ENCODE peak calls at places on chromosomes 4 and X, in six cellular contexts. One of them, this sample, is unnamed.

GRCh38 chrX:154114652-154115051 is 17.1 kb upstream of the MECP2 start:
- DNase-seq in heart right ventricle: no peak
- DNase-seq in GM13977: no peak
- DNase-seq in lower leg skin: no peak
- DNase-seq in mucosa of descending colon: no peak
- DNase-seq in mesothelial cell of epicardium: no peak
- DNase-seq in this sample: no peak

GRCh38 chr4:163548481-163549243 is 54.2 kb downstream of the TMA16 start:
- DNase-seq in heart right ventricle: no peak
- DNase-seq in GM13977: peak
- DNase-seq in lower leg skin: no peak
- DNase-seq in mucosa of descending colon: no peak
- DNase-seq in mesothelial cell of epicardium: no peak
- DNase-seq in this sample: no peak

GRCh38 chrX:44012484-44013096 is 39.4 kb upstream of the NDP start:
- DNase-seq in heart right ventricle: peak
- DNase-seq in GM13977: no peak
- DNase-seq in lower leg skin: peak
- DNase-seq in mucosa of descending colon: peak
- DNase-seq in mesothelial cell of epicardium: no peak
- DNase-seq in this sample: no peak

GRCh38 chr4:2914220-2915126 is 48.7 kb downstream of the NOP14 start:
- DNase-seq in heart right ventricle: no peak
- DNase-seq in GM13977: peak
- DNase-seq in lower leg skin: no peak
- DNase-seq in mucosa of descending colon: no peak
- DNase-seq in mesothelial cell of epicardium: no peak
- DNase-seq in this sample: no peak

GRCh38 chr4:14919785-14920184 is 82.5 kb upstream of the CPEB2 start:
- DNase-seq in heart right ventricle: no peak
- DNase-seq in GM13977: no peak
- DNase-seq in lower leg skin: no peak
- DNase-seq in mucosa of descending colon: no peak
- DNase-seq in mesothelial cell of epicardium: no peak
- DNase-seq in this sample: no peak

GRCh38 chr4:89939994-89940393 is 45.3 kb downstream of the MMRN1 start:
- DNase-seq in heart right ventricle: peak
- DNase-seq in GM13977: no peak
- DNase-seq in lower leg skin: no peak
- DNase-seq in mucosa of descending colon: no peak
- DNase-seq in mesothelial cell of epicardium: no peak
- DNase-seq in this sample: no peak

GRCh38 chr4:9384126-9384525 is 21.2 kb downstream of the USP17L30 start:
- DNase-seq in heart right ventricle: no peak
- DNase-seq in GM13977: no peak
- DNase-seq in lower leg skin: no peak
- DNase-seq in mucosa of descending colon: no peak
- DNase-seq in mesothelial cell of epicardium: no peak
- DNase-seq in this sample: no peak

GRCh38 chr4:127975121-127975770 is 10.0 kb downstream of the ABHD18 start:
- DNase-seq in heart right ventricle: no peak
- DNase-seq in GM13977: no peak
- DNase-seq in lower leg skin: no peak
- DNase-seq in mucosa of descending colon: no peak
- DNase-seq in mesothelial cell of epicardium: no peak
- DNase-seq in this sample: no peak

GRCh38 chr4:79872738-79873137 is 200.3 kb downstream of the ANTXR2 start:
- DNase-seq in heart right ventricle: no peak
- DNase-seq in GM13977: no peak
- DNase-seq in lower leg skin: no peak
- DNase-seq in mucosa of descending colon: no peak
- DNase-seq in mesothelial cell of epicardium: no peak
- DNase-seq in this sample: no peak

GRCh38 chr4:141158219-141158618 is 24.9 kb upstream of the RNF150 start:
- DNase-seq in heart right ventricle: no peak
- DNase-seq in GM13977: no peak
- DNase-seq in lower leg skin: no peak
- DNase-seq in mucosa of descending colon: no peak
- DNase-seq in mesothelial cell of epicardium: no peak
- DNase-seq in this sample: peak

GRCh38 chrX:19876962-19877361 is 10.4 kb downstream of the SH3KBP1 start:
- DNase-seq in heart right ventricle: no peak
- DNase-seq in GM13977: no peak
- DNase-seq in lower leg skin: no peak
- DNase-seq in mucosa of descending colon: no peak
- DNase-seq in mesothelial cell of epicardium: no peak
- DNase-seq in this sample: no peak

GRCh38 chrX:75228854-75229253 is 45.0 kb upstream of the UPRT start:
- DNase-seq in heart right ventricle: no peak
- DNase-seq in GM13977: no peak
- DNase-seq in lower leg skin: no peak
- DNase-seq in mucosa of descending colon: no peak
- DNase-seq in mesothelial cell of epicardium: no peak
- DNase-seq in this sample: no peak

GRCh38 chr4:140326395-140326993 is 47.0 kb upstream of the SCOC start:
- DNase-seq in heart right ventricle: peak
- DNase-seq in GM13977: no peak
- DNase-seq in lower leg skin: no peak
- DNase-seq in mucosa of descending colon: no peak
- DNase-seq in mesothelial cell of epicardium: no peak
- DNase-seq in this sample: no peak

GRCh38 chr4:169485791-169486742 is 126.3 kb downstream of the NEK1 start:
- DNase-seq in heart right ventricle: peak
- DNase-seq in GM13977: peak
- DNase-seq in lower leg skin: no peak
- DNase-seq in mucosa of descending colon: no peak
- DNase-seq in mesothelial cell of epicardium: no peak
- DNase-seq in this sample: peak

GRCh38 chr4:33395731-33396485 is 2675.7 kb downstream of the PCDH7 start:
- DNase-seq in heart right ventricle: no peak
- DNase-seq in GM13977: no peak
- DNase-seq in lower leg skin: no peak
- DNase-seq in mucosa of descending colon: no peak
- DNase-seq in mesothelial cell of epicardium: no peak
- DNase-seq in this sample: no peak

GRCh38 chr4:90080116-90080515 is 47.1 kb upstream of the CCSER1 start:
- DNase-seq in heart right ventricle: no peak
- DNase-seq in GM13977: no peak
- DNase-seq in lower leg skin: no peak
- DNase-seq in mucosa of descending colon: no peak
- DNase-seq in mesothelial cell of epicardium: no peak
- DNase-seq in this sample: no peak

GRCh38 chr4:26288308-26288982 is 32.4 kb upstream of the RBPJ start:
- DNase-seq in heart right ventricle: no peak
- DNase-seq in GM13977: peak
- DNase-seq in lower leg skin: no peak
- DNase-seq in mucosa of descending colon: no peak
- DNase-seq in mesothelial cell of epicardium: no peak
- DNase-seq in this sample: peak

GRCh38 chr4:155774033-155774432 is 15.2 kb downstream of the GUCY1B1 start:
- DNase-seq in heart right ventricle: no peak
- DNase-seq in GM13977: no peak
- DNase-seq in lower leg skin: no peak
- DNase-seq in mucosa of descending colon: no peak
- DNase-seq in mesothelial cell of epicardium: no peak
- DNase-seq in this sample: no peak

GRCh38 chrX:44071847-44072545 is 98.8 kb upstream of the NDP start:
- DNase-seq in heart right ventricle: no peak
- DNase-seq in GM13977: no peak
- DNase-seq in lower leg skin: no peak
- DNase-seq in mucosa of descending colon: no peak
- DNase-seq in mesothelial cell of epicardium: no peak
- DNase-seq in this sample: no peak

DNA sequence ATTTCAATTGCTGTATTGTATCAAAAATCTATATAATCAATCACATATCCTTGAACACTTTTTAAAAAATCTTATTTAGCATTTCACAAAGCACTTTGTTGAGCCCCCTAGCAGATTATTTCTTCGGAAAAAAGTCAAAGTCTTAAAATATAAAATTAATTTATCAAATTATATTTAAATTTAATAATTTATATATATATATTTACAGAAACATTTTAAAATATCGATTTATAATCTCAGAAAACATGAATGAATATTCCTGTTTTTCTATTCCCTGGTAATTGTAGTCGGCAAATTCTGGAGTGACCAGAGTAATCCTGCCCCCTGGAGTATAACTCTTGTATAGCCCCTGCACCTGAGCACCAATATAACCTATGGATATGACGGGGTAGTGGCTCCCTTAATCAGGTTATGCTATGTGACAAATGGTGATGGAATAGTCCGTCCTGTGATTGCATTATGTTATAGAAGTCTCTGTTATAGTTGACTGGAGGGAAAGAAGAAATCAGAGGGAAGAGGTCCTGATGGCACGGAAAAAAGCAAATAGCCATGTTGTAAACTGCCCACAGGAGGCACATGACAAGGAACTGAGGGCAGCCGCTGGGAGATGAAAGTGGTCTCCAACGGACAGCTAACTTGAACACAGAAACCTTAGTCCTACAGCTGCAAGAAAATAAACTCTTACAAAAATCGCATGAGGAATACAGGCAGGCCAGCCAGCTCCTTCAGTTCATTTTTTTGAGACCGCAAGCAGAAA is 1092.3 kb downstream of the ARAP2 start:
- DNase-seq in heart right ventricle: no peak
- DNase-seq in GM13977: no peak
- DNase-seq in lower leg skin: no peak
- DNase-seq in mucosa of descending colon: no peak
- DNase-seq in mesothelial cell of epicardium: no peak
- DNase-seq in this sample: peak
- TF ChIP-seq CTCF in heart right ventricle: no peak
- TF ChIP-seq CTCF in GM13977: peak
- TF ChIP-seq CTCF in lower leg skin: no peak
- TF ChIP-seq CTCF in mucosa of descending colon: no peak
- TF ChIP-seq CTCF in mesothelial cell of epicardium: peak
- TF ChIP-seq CTCF in this sample: peak

GRCh38 chr4:147707892-147708672 is 23.8 kb upstream of the ARHGAP10 start:
- DNase-seq in heart right ventricle: peak
- DNase-seq in GM13977: peak
- DNase-seq in lower leg skin: peak
- DNase-seq in mucosa of descending colon: no peak
- DNase-seq in mesothelial cell of epicardium: no peak
- DNase-seq in this sample: peak
- TF ChIP-seq CTCF in heart right ventricle: peak
- TF ChIP-seq CTCF in GM13977: peak
- TF ChIP-seq CTCF in lower leg skin: no peak
- TF ChIP-seq CTCF in mucosa of descending colon: peak
- TF ChIP-seq CTCF in mesothelial cell of epicardium: peak
- TF ChIP-seq CTCF in this sample: peak

DNA sequence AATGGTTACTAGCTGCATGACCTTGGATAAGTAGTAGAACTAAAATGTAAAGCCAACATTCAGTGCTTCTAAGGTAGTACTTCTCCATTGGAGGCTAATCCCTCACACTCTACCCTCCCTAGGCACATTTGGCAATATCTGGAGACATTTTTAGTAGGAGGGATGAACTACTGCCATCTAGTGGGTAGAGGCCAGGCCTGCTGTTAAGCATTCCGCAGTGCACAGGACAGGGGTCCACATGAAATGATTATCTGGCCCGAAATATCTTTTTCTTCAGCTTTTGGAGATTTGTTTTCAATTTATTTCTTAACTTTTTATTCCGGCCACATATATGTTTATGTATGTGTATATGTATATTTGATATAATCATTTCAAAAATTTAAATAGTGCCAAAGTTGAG is 36.0 kb upstream of the SPANXC start:
- DNase-seq in heart right ventricle: no peak
- DNase-seq in GM13977: no peak
- DNase-seq in lower leg skin: no peak
- DNase-seq in mucosa of descending colon: no peak
- DNase-seq in mesothelial cell of epicardium: no peak
- DNase-seq in this sample: no peak
- TF ChIP-seq CTCF in heart right ventricle: peak
- TF ChIP-seq CTCF in GM13977: peak
- TF ChIP-seq CTCF in lower leg skin: no peak
- TF ChIP-seq CTCF in mucosa of descending colon: no peak
- TF ChIP-seq CTCF in mesothelial cell of epicardium: no peak
- TF ChIP-seq CTCF in this sample: no peak

GRCh38 chrX:46573896-46574336 is 351 bp downstream of the CHST7 start:
- DNase-seq in heart right ventricle: peak
- DNase-seq in GM13977: peak
- DNase-seq in lower leg skin: peak
- DNase-seq in mucosa of descending colon: peak
- DNase-seq in mesothelial cell of epicardium: peak
- DNase-seq in this sample: peak

GRCh38 chrX:46574337-46574940 is 874 bp downstream of the CHST7 start:
- DNase-seq in heart right ventricle: no peak
- DNase-seq in GM13977: peak
- DNase-seq in lower leg skin: no peak
- DNase-seq in mucosa of descending colon: no peak
- DNase-seq in mesothelial cell of epicardium: no peak
- DNase-seq in this sample: no peak

GRCh38 chrX:46574941-46575381 is 1.4 kb downstream of the CHST7 start:
- DNase-seq in heart right ventricle: no peak
- DNase-seq in GM13977: peak
- DNase-seq in lower leg skin: no peak
- DNase-seq in mucosa of descending colon: peak
- DNase-seq in mesothelial cell of epicardium: no peak
- DNase-seq in this sample: peak

GRCh38 chrX:46572295-46572936 is 1.1 kb upstream of the CHST7 start:
- DNase-seq in heart right ventricle: no peak
- DNase-seq in GM13977: peak
- DNase-seq in lower leg skin: no peak
- DNase-seq in mucosa of descending colon: no peak
- DNase-seq in mesothelial cell of epicardium: no peak
- DNase-seq in this sample: peak

DNA sequence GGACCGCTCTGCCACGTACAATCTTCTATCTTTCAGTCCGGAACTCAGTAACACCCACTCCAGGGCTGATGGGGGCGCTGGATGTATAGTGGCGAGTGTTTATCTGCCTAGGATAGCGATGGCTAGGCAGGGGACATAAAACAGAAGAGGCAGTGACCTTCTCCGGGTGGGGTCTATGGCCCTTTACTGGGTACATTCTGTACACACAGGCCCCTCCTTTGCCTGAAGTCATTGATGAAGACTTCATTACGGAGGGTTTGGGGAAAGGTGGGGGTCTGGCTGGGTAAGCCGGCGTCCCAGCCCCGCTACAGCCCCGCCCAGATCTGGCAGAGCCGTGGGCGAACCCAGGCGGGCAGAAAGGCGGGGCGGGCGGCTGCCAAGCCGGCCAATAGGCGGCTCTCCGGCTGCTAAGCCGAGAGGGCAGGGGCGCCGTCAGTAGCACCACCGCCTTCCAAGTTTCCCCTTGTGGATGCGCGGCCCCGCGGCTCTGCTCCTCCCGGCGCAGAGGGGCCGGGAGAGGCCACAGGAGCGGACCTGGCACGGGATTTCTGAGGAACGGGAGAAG is at the start of gene CHST7:
- DNase-seq in heart right ventricle: peak
- DNase-seq in GM13977: peak
- DNase-seq in lower leg skin: peak
- DNase-seq in mucosa of descending colon: peak
- DNase-seq in mesothelial cell of epicardium: peak
- DNase-seq in this sample: peak
- TF ChIP-seq CTCF in heart right ventricle: peak
- TF ChIP-seq CTCF in GM13977: peak
- TF ChIP-seq CTCF in lower leg skin: no peak
- TF ChIP-seq CTCF in mucosa of descending colon: no peak
- TF ChIP-seq CTCF in mesothelial cell of epicardium: no peak
- TF ChIP-seq CTCF in this sample: no peak